ENCODE peak calls at places on chromosomes 2 and 18, in ten cellular contexts. One of them, this sample, is unnamed.

GRCh38 chr2:26274058-26274613 is 29.4 kb downstream of the HADHB start:
- DNase-seq in aorta: no peak
- DNase-seq in retinal pigment epithelial cell: peak
- DNase-seq in HFFc6: peak
- DNase-seq in left kidney: no peak
- DNase-seq in CD4-positive, alpha-beta T cell: no peak
- DNase-seq in NCI-H82: no peak
- DNase-seq in omental fat pad: peak
- DNase-seq in RPMI7951: peak
- DNase-seq in NCI-H2081: peak
- DNase-seq in this sample: no peak

GRCh38 chr18:23283933-23284430 is 148.7 kb downstream of the CABLES1 start:
- DNase-seq in retinal pigment epithelial cell: no peak
- DNase-seq in RPMI7951: peak
- DNase-seq in CD4-positive, alpha-beta T cell: no peak
- DNase-seq in aorta: no peak
- DNase-seq in NCI-H82: no peak
- DNase-seq in left kidney: no peak
- DNase-seq in NCI-H2081: no peak
- DNase-seq in HFFc6: peak
- DNase-seq in omental fat pad: no peak
- DNase-seq in this sample: peak

GRCh38 chr2:145623136-145623535 is 1103.2 kb upstream of the ZEB2 start:
- DNase-seq in omental fat pad: no peak
- DNase-seq in NCI-H2081: no peak
- DNase-seq in CD4-positive, alpha-beta T cell: no peak
- DNase-seq in RPMI7951: peak
- DNase-seq in retinal pigment epithelial cell: no peak
- DNase-seq in HFFc6: peak
- DNase-seq in left kidney: no peak
- DNase-seq in aorta: no peak
- DNase-seq in NCI-H82: no peak
- DNase-seq in this sample: no peak

GRCh38 chr18:45291616-45292612 is 323.4 kb upstream of the SLC14A2 start:
- DNase-seq in omental fat pad: no peak
- DNase-seq in left kidney: peak
- DNase-seq in aorta: no peak
- DNase-seq in NCI-H2081: peak
- DNase-seq in retinal pigment epithelial cell: peak
- DNase-seq in RPMI7951: peak
- DNase-seq in HFFc6: no peak
- DNase-seq in NCI-H82: no peak
- DNase-seq in CD4-positive, alpha-beta T cell: no peak
- DNase-seq in this sample: peak

GRCh38 chr2:48532824-48533223 is 2.9 kb downstream of the STON1 start:
- DNase-seq in aorta: no peak
- DNase-seq in RPMI7951: no peak
- DNase-seq in HFFc6: no peak
- DNase-seq in NCI-H82: no peak
- DNase-seq in left kidney: no peak
- DNase-seq in omental fat pad: no peak
- DNase-seq in CD4-positive, alpha-beta T cell: no peak
- DNase-seq in NCI-H2081: no peak
- DNase-seq in retinal pigment epithelial cell: no peak
- DNase-seq in this sample: no peak

GRCh38 chr2:119647440-119648169 is 31.4 kb upstream of the TMEM177 start:
- DNase-seq in left kidney: no peak
- DNase-seq in NCI-H2081: no peak
- DNase-seq in omental fat pad: no peak
- DNase-seq in NCI-H82: no peak
- DNase-seq in RPMI7951: peak
- DNase-seq in retinal pigment epithelial cell: no peak
- DNase-seq in CD4-positive, alpha-beta T cell: no peak
- DNase-seq in HFFc6: no peak
- DNase-seq in aorta: peak
- DNase-seq in this sample: no peak

GRCh38 chr2:240416821-240417220 is 18.6 kb upstream of the GPC1 start:
- DNase-seq in RPMI7951: no peak
- DNase-seq in NCI-H2081: no peak
- DNase-seq in aorta: no peak
- DNase-seq in CD4-positive, alpha-beta T cell: no peak
- DNase-seq in retinal pigment epithelial cell: no peak
- DNase-seq in omental fat pad: no peak
- DNase-seq in NCI-H82: no peak
- DNase-seq in HFFc6: no peak
- DNase-seq in left kidney: no peak
- DNase-seq in this sample: no peak

GRCh38 chr2:86393521-86394490 is 47.4 kb upstream of the KDM3A start:
- DNase-seq in HFFc6: no peak
- DNase-seq in RPMI7951: peak
- DNase-seq in retinal pigment epithelial cell: peak
- DNase-seq in CD4-positive, alpha-beta T cell: no peak
- DNase-seq in left kidney: no peak
- DNase-seq in NCI-H2081: no peak
- DNase-seq in aorta: no peak
- DNase-seq in NCI-H82: peak
- DNase-seq in omental fat pad: no peak
- DNase-seq in this sample: no peak

GRCh38 chr2:172085460-172086159 is at the start of gene DLX1:
- DNase-seq in retinal pigment epithelial cell: no peak
- DNase-seq in aorta: no peak
- DNase-seq in NCI-H82: no peak
- DNase-seq in RPMI7951: no peak
- DNase-seq in HFFc6: no peak
- DNase-seq in omental fat pad: no peak
- DNase-seq in left kidney: no peak
- DNase-seq in CD4-positive, alpha-beta T cell: no peak
- DNase-seq in NCI-H2081: no peak
- DNase-seq in this sample: no peak

GRCh38 chr18:23181547-23181946 is 46.3 kb downstream of the CABLES1 start:
- DNase-seq in NCI-H2081: no peak
- DNase-seq in RPMI7951: no peak
- DNase-seq in CD4-positive, alpha-beta T cell: no peak
- DNase-seq in NCI-H82: no peak
- DNase-seq in omental fat pad: no peak
- DNase-seq in HFFc6: no peak
- DNase-seq in left kidney: no peak
- DNase-seq in retinal pigment epithelial cell: no peak
- DNase-seq in aorta: no peak
- DNase-seq in this sample: no peak

GRCh38 chr2:205972113-205972512 is 113.9 kb downstream of the INO80D start:
- DNase-seq in HFFc6: no peak
- DNase-seq in CD4-positive, alpha-beta T cell: no peak
- DNase-seq in retinal pigment epithelial cell: no peak
- DNase-seq in RPMI7951: no peak
- DNase-seq in left kidney: no peak
- DNase-seq in omental fat pad: no peak
- DNase-seq in aorta: no peak
- DNase-seq in NCI-H2081: no peak
- DNase-seq in NCI-H82: no peak
- DNase-seq in this sample: no peak

GRCh38 chr2:174325373-174325772 is 9.4 kb upstream of the SP9 start:
- DNase-seq in RPMI7951: no peak
- DNase-seq in NCI-H82: no peak
- DNase-seq in aorta: no peak
- DNase-seq in HFFc6: no peak
- DNase-seq in left kidney: peak
- DNase-seq in CD4-positive, alpha-beta T cell: no peak
- DNase-seq in omental fat pad: no peak
- DNase-seq in retinal pigment epithelial cell: no peak
- DNase-seq in NCI-H2081: no peak
- DNase-seq in this sample: peak

GRCh38 chr2:242030226-242030575 is 160.7 kb downstream of the RTP5 start:
- DNase-seq in NCI-H82: no peak
- DNase-seq in HFFc6: no peak
- DNase-seq in aorta: peak
- DNase-seq in RPMI7951: no peak
- DNase-seq in left kidney: no peak
- DNase-seq in retinal pigment epithelial cell: no peak
- DNase-seq in CD4-positive, alpha-beta T cell: no peak
- DNase-seq in NCI-H2081: no peak
- DNase-seq in omental fat pad: no peak
- DNase-seq in this sample: no peak

GRCh38 chr18:60966876-60967275 is 366.4 kb upstream of the CDH20 start:
- DNase-seq in NCI-H82: no peak
- DNase-seq in NCI-H2081: no peak
- DNase-seq in aorta: no peak
- DNase-seq in RPMI7951: no peak
- DNase-seq in HFFc6: no peak
- DNase-seq in retinal pigment epithelial cell: no peak
- DNase-seq in left kidney: no peak
- DNase-seq in omental fat pad: no peak
- DNase-seq in CD4-positive, alpha-beta T cell: no peak
- DNase-seq in this sample: no peak

GRCh38 chr2:97857553-97857952 is 138.2 kb downstream of the TMEM131 start:
- DNase-seq in retinal pigment epithelial cell: no peak
- DNase-seq in HFFc6: no peak
- DNase-seq in CD4-positive, alpha-beta T cell: no peak
- DNase-seq in aorta: no peak
- DNase-seq in omental fat pad: no peak
- DNase-seq in RPMI7951: no peak
- DNase-seq in left kidney: no peak
- DNase-seq in NCI-H82: no peak
- DNase-seq in NCI-H2081: no peak
- DNase-seq in this sample: no peak

GRCh38 chr2:240916571-240917008 is 10.5 kb downstream of the CROCC2 start:
- DNase-seq in NCI-H82: peak
- DNase-seq in aorta: peak
- DNase-seq in omental fat pad: peak
- DNase-seq in left kidney: peak
- DNase-seq in CD4-positive, alpha-beta T cell: no peak
- DNase-seq in NCI-H2081: no peak
- DNase-seq in retinal pigment epithelial cell: peak
- DNase-seq in RPMI7951: peak
- DNase-seq in HFFc6: peak
- DNase-seq in this sample: peak

GRCh38 chr18:68435581-68435980 is 279.3 kb downstream of the TMX3 start:
- DNase-seq in NCI-H2081: no peak
- DNase-seq in left kidney: no peak
- DNase-seq in retinal pigment epithelial cell: no peak
- DNase-seq in HFFc6: no peak
- DNase-seq in CD4-positive, alpha-beta T cell: no peak
- DNase-seq in NCI-H82: no peak
- DNase-seq in omental fat pad: no peak
- DNase-seq in RPMI7951: no peak
- DNase-seq in aorta: no peak
- DNase-seq in this sample: no peak

GRCh38 chr2:207801259-207801658 is 31.6 kb upstream of the FZD5 start:
- DNase-seq in aorta: no peak
- DNase-seq in retinal pigment epithelial cell: no peak
- DNase-seq in CD4-positive, alpha-beta T cell: no peak
- DNase-seq in omental fat pad: no peak
- DNase-seq in RPMI7951: no peak
- DNase-seq in left kidney: no peak
- DNase-seq in NCI-H2081: peak
- DNase-seq in NCI-H82: peak
- DNase-seq in HFFc6: no peak
- DNase-seq in this sample: peak

GRCh38 chr2:235129856-235130255 is 178.0 kb downstream of the SH3BP4 start:
- DNase-seq in CD4-positive, alpha-beta T cell: no peak
- DNase-seq in left kidney: no peak
- DNase-seq in aorta: no peak
- DNase-seq in RPMI7951: no peak
- DNase-seq in retinal pigment epithelial cell: no peak
- DNase-seq in NCI-H2081: no peak
- DNase-seq in NCI-H82: no peak
- DNase-seq in HFFc6: no peak
- DNase-seq in omental fat pad: no peak
- DNase-seq in this sample: no peak

GRCh38 chr2:74708296-74708695 is 54.2 kb downstream of the SEMA4F start:
- DNase-seq in omental fat pad: no peak
- DNase-seq in left kidney: no peak
- DNase-seq in CD4-positive, alpha-beta T cell: no peak
- DNase-seq in RPMI7951: peak
- DNase-seq in NCI-H2081: no peak
- DNase-seq in HFFc6: no peak
- DNase-seq in retinal pigment epithelial cell: no peak
- DNase-seq in aorta: no peak
- DNase-seq in NCI-H82: no peak
- DNase-seq in this sample: no peak

GRCh38 chr18:62524443-62525200 is 1.8 kb downstream of the ZCCHC2 start:
- DNase-seq in HFFc6: peak
- DNase-seq in RPMI7951: peak
- DNase-seq in left kidney: peak
- DNase-seq in CD4-positive, alpha-beta T cell: peak
- DNase-seq in aorta: peak
- DNase-seq in omental fat pad: no peak
- DNase-seq in NCI-H2081: peak
- DNase-seq in NCI-H82: peak
- DNase-seq in retinal pigment epithelial cell: no peak
- DNase-seq in this sample: peak

GRCh38 chr18:35127201-35127600 is 86.0 kb downstream of the MAPRE2 start:
- DNase-seq in aorta: no peak
- DNase-seq in HFFc6: peak
- DNase-seq in CD4-positive, alpha-beta T cell: no peak
- DNase-seq in retinal pigment epithelial cell: no peak
- DNase-seq in left kidney: no peak
- DNase-seq in NCI-H2081: no peak
- DNase-seq in NCI-H82: peak
- DNase-seq in RPMI7951: no peak
- DNase-seq in omental fat pad: no peak
- DNase-seq in this sample: peak

GRCh38 chr2:42944744-42945415 is 152.5 kb upstream of the HAAO start:
- DNase-seq in NCI-H2081: peak
- DNase-seq in CD4-positive, alpha-beta T cell: no peak
- DNase-seq in RPMI7951: peak
- DNase-seq in left kidney: peak
- DNase-seq in HFFc6: peak
- DNase-seq in retinal pigment epithelial cell: no peak
- DNase-seq in omental fat pad: no peak
- DNase-seq in aorta: no peak
- DNase-seq in NCI-H82: peak
- DNase-seq in this sample: peak

GRCh38 chr2:113227290-113227689 is 51.4 kb downstream of the PAX8 start:
- DNase-seq in aorta: no peak
- DNase-seq in NCI-H2081: no peak
- DNase-seq in CD4-positive, alpha-beta T cell: no peak
- DNase-seq in omental fat pad: no peak
- DNase-seq in left kidney: no peak
- DNase-seq in NCI-H82: no peak
- DNase-seq in RPMI7951: peak
- DNase-seq in HFFc6: no peak
- DNase-seq in retinal pigment epithelial cell: no peak
- DNase-seq in this sample: no peak

GRCh38 chr2:386406-387103 is 98.7 kb upstream of the ALKAL2 start:
- DNase-seq in NCI-H2081: no peak
- DNase-seq in NCI-H82: no peak
- DNase-seq in HFFc6: no peak
- DNase-seq in left kidney: no peak
- DNase-seq in CD4-positive, alpha-beta T cell: no peak
- DNase-seq in omental fat pad: no peak
- DNase-seq in retinal pigment epithelial cell: no peak
- DNase-seq in aorta: no peak
- DNase-seq in RPMI7951: no peak
- DNase-seq in this sample: no peak

GRCh38 chr2:57443985-57444501 is 602.6 kb upstream of the VRK2 start:
- DNase-seq in NCI-H2081: no peak
- DNase-seq in CD4-positive, alpha-beta T cell: no peak
- DNase-seq in retinal pigment epithelial cell: no peak
- DNase-seq in HFFc6: peak
- DNase-seq in left kidney: no peak
- DNase-seq in omental fat pad: no peak
- DNase-seq in RPMI7951: peak
- DNase-seq in aorta: no peak
- DNase-seq in NCI-H82: no peak
- DNase-seq in this sample: no peak

GRCh38 chr2:29235411-29235810 is 120.2 kb downstream of the CLIP4 start:
- DNase-seq in NCI-H82: no peak
- DNase-seq in CD4-positive, alpha-beta T cell: no peak
- DNase-seq in left kidney: no peak
- DNase-seq in omental fat pad: no peak
- DNase-seq in HFFc6: no peak
- DNase-seq in NCI-H2081: no peak
- DNase-seq in aorta: no peak
- DNase-seq in RPMI7951: no peak
- DNase-seq in retinal pigment epithelial cell: no peak
- DNase-seq in this sample: no peak